ENCODE peak calls at places on chromosome 17, in ten cellular contexts. O, J, W, Y, R, X, G, Q, L and P are unnamed samples.

GRCh38 chr17:3976675-3977171 is 12.5 kb upstream of the ATP2A3 start:
- DNase-seq in O (no peak), J (no peak), W (no peak), Y (peak; percentile 84), R (no peak), X (peak; percentile 96), G (no peak), Q (peak; percentile 89), L (no peak), P (peak; percentile 85)

GRCh38 chr17:7897090-7897489 is 8.5 kb downstream of the CHD3 start:
- DNase-seq in O (no peak), J (no peak), W (no peak), Y (no peak), R (no peak), X (no peak), G (no peak), Q (no peak), L (no peak), P (no peak)

GRCh38 chr17:78124081-78124835 is 4.3 kb downstream of the TMC6 start:
- DNase-seq in O (peak; percentile 71), J (no peak), W (peak; percentile 83), Y (peak; percentile 94), R (no peak), X (peak; percentile 71), G (no peak), Q (no peak), L (no peak), P (no peak)

GRCh38 chr17:15381707-15382106 is 40.3 kb upstream of the TEKT3 start:
- DNase-seq in O (no peak), J (no peak), W (no peak), Y (no peak), R (no peak), X (no peak), G (no peak), Q (no peak), L (no peak), P (no peak)

GRCh38 chr17:14289162-14289561 is 11.7 kb upstream of the HS3ST3B1 start:
- DNase-seq in O (no peak), J (no peak), W (no peak), Y (no peak), R (no peak), X (no peak), G (no peak), Q (no peak), L (no peak), P (no peak)

GRCh38 chr17:16989953-16990860 is 18.3 kb upstream of the TNFRSF13B start:
- DNase-seq in O (no peak), J (no peak), W (no peak), Y (no peak), R (peak; percentile 64), X (no peak), G (no peak), Q (no peak), L (no peak), P (no peak)

GRCh38 chr17:42313389-42313772 is 25.1 kb downstream of the STAT5A start:
- DNase-seq in O (no peak), J (no peak), W (no peak), Y (no peak), R (no peak), X (no peak), G (no peak), Q (no peak), L (no peak), P (no peak)

GRCh38 chr17:7856081-7856791 is 1.1 kb downstream of the NAA38 start:
- DNase-seq in O (no peak), J (no peak), W (peak; percentile 31), Y (peak; percentile 91), R (peak; percentile 30), X (peak; percentile 90), G (no peak), Q (peak; percentile 88), L (no peak), P (peak; percentile 79)

GRCh38 chr17:34556384-34556783 is 23.0 kb upstream of the TMEM132E start:
- DNase-seq in O (no peak), J (no peak), W (no peak), Y (no peak), R (no peak), X (no peak), G (no peak), Q (no peak), L (no peak), P (no peak)